ENCODE peak calls at places on chromosomes 2 and 18, in ten cellular contexts. A, P, Z, D, X, O, R, E, H and Y are unnamed samples.

GRCh38 chr2:3312576-3313345 is 64.9 kb downstream of the EIPR1 start:
- DNase-seq in A (no peak), P (no peak), Z (no peak), D (no peak), X (no peak), O (no peak), R (no peak), E (no peak), H (no peak), Y (no peak)

GRCh38 chr2:144322379-144322778 is 197.5 kb downstream of the ZEB2 start:
- DNase-seq in A (no peak), P (no peak), Z (no peak), D (no peak), X (no peak), O (peak; percentile 89), R (no peak), E (no peak), H (no peak), Y (no peak)

GRCh38 chr2:239946570-239947311 is 78.4 kb downstream of the NDUFA10 start:
- DNase-seq in A (no peak), P (peak; percentile 42), Z (no peak), D (no peak), X (peak; percentile 37), O (no peak), R (peak; percentile 6), E (peak; percentile 21), H (no peak), Y (no peak)

GRCh38 chr2:142220901-142221300 is 90.1 kb upstream of the LRP1B start:
- DNase-seq in A (no peak), P (no peak), Z (no peak), D (no peak), X (no peak), O (peak; percentile 24), R (no peak), E (no peak), H (no peak), Y (no peak)

GRCh38 chr2:48508461-48509124 is 21.4 kb upstream of the STON1 start:
- DNase-seq in A (peak; percentile 72), P (no peak), Z (no peak), D (peak; percentile 75), X (no peak), O (peak; percentile 83), R (no peak), E (no peak), H (no peak), Y (no peak)

GRCh38 chr2:97005353-97005752 is 19.0 kb upstream of the FAM178B start:
- DNase-seq in A (peak; percentile 51), P (no peak), Z (no peak), D (no peak), X (no peak), O (no peak), R (no peak), E (no peak), H (no peak), Y (no peak)

GRCh38 chr2:230520061-230520874 is 104.3 kb downstream of the SP100 start:
- DNase-seq in A (no peak), P (peak; percentile 79), Z (no peak), D (no peak), X (no peak), O (no peak), R (no peak), E (no peak), H (no peak), Y (no peak)

GRCh38 chr18:74775239-74775638 is 177.6 kb downstream of the ZNF407 start:
- DNase-seq in A (no peak), P (no peak), Z (no peak), D (peak; percentile 98), X (no peak), O (peak; percentile 71), R (no peak), E (no peak), H (no peak), Y (no peak)

GRCh38 chr2:47035615-47036488 is 119.3 kb downstream of the STPG4 start:
- DNase-seq in A (no peak), P (no peak), Z (no peak), D (no peak), X (no peak), O (no peak), R (no peak), E (no peak), H (no peak), Y (no peak)

GRCh38 chr2:47037678-47038077 is 117.4 kb downstream of the STPG4 start:
- DNase-seq in A (no peak), P (no peak), Z (no peak), D (no peak), X (no peak), O (no peak), R (no peak), E (no peak), H (no peak), Y (no peak)

GRCh38 chr2:47038656-47039501 is 116.2 kb downstream of the STPG4 start:
- DNase-seq in A (no peak), P (no peak), Z (no peak), D (no peak), X (no peak), O (no peak), R (no peak), E (no peak), H (no peak), Y (no peak)

GRCh38 chr2:47034973-47035609 is 119.5 kb upstream of the MCFD2 start:
- DNase-seq in A (peak; percentile 57), P (peak; percentile 73), Z (no peak), D (no peak), X (no peak), O (no peak), R (no peak), E (peak; percentile 85), H (peak; percentile 54), Y (no peak)

DNA sequence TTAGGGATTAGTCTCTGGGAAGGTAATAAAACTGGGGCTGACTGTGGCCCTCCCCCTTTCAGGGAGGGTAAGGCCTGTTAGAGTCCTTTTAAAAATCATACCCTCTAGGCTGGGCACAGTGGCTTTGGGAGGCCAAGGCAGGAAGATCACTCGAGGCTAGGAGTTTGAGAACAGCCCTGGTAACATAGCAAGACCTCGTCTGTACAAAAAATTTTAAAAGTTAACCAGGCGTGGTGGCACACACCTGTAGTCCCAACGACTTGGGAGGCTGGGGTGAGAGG is 118.7 kb downstream of the STPG4 start:
- DNase-seq in A (no peak), P (no peak), Z (no peak), D (no peak), X (no peak), O (no peak), R (no peak), E (no peak), H (no peak), Y (no peak)
- H3K4me1 ChIP-seq in A (peaks cover 20% of the 10 kb centered on the region), P (peaks cover 4% of the 10 kb centered on the region), Z (peaks cover 89% of the 10 kb centered on the region), D (peaks cover 57% of the 10 kb centered on the region), X (peaks cover 48% of the 10 kb centered on the region), O (peaks cover 46% of the 10 kb centered on the region), R (peaks cover 26% of the 10 kb centered on the region), E (no peaks in the 10 kb centered on the region), H (peaks cover 85% of the 10 kb centered on the region), Y (peaks cover 70% of the 10 kb centered on the region)

DNA sequence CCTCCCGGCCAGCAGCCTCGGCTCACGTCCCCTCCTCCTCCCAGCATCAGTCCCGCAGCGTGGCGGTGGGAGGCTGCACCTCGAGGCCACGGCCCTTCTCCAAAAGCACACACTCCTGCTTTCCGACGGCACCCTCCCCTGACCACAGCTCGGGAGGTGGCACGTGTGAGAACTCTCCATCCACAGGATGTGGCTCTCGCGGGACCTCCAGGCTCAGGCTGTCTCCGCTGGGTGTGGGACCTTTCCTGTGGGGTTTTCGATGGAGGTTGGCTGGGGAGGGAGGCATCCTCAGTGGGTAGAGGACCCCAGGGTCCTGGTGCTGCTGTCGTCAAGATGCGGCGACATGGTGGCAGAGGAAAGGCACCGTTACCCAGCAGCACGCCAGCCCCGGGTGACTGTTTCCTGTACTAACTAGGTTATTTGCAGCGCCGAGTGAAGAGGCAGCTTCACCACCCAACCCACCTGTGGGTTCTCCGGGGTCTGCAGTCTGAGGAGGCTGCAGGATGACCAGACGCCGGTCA is 42.8 kb upstream of the KCNG2 start:
- DNase-seq in A (no peak), P (no peak), Z (no peak), D (no peak), X (peak; percentile 39), O (no peak), R (no peak), E (peak; percentile 21), H (no peak), Y (no peak)
- H3K4me1 ChIP-seq in A (no peaks in the 10 kb centered on the region), P (no peaks in the 10 kb centered on the region), Z (no peaks in the 10 kb centered on the region), D (no peaks in the 10 kb centered on the region), X (no peaks in the 10 kb centered on the region), O (no peaks in the 10 kb centered on the region), R (no peaks in the 10 kb centered on the region), E (no peaks in the 10 kb centered on the region), H (no peaks in the 10 kb centered on the region), Y (no peaks in the 10 kb centered on the region)

GRCh38 chr2:215418064-215418963 is 17.6 kb downstream of the FN1 start:
- DNase-seq in A (no peak), P (no peak), Z (no peak), D (no peak), X (no peak), O (no peak), R (no peak), E (no peak), H (no peak), Y (no peak)

GRCh38 chr2:215415820-215416613 is 19.9 kb downstream of the FN1 start:
- DNase-seq in A (no peak), P (no peak), Z (no peak), D (no peak), X (no peak), O (no peak), R (no peak), E (no peak), H (no peak), Y (no peak)

GRCh38 chr2:215419113-215419512 is 16.8 kb downstream of the FN1 start:
- DNase-seq in A (no peak), P (no peak), Z (no peak), D (no peak), X (no peak), O (no peak), R (no peak), E (no peak), H (no peak), Y (no peak)

GRCh38 chr2:215416656-215417055 is 19.2 kb downstream of the FN1 start:
- DNase-seq in A (no peak), P (no peak), Z (no peak), D (no peak), X (no peak), O (no peak), R (no peak), E (no peak), H (no peak), Y (no peak)

DNA sequence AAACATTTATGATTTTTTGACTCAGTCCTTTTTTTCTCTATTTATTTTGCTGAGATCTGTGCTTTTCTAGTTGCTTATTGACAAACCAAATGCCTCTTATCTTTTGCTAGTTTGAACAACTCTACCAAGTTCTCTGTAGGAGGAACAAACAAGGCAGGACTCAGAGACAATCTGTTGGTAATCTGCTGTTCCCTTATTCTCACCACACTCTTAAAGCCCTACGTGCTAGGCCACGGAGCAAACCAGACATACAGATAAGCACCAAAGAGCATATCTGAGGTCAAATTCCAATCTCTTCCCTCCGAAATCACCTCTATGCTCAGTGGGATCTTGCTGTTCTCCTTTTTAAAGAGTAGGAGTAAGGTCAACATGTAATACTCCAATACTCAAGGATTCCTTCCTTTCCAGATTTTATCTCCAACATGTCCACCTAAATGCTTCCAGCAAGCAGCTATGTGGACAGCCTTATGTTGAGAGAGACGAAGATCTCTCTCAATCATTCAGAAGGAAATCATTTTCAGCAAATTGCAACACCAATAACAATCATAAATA is 18.4 kb downstream of the FN1 start:
- DNase-seq in A (no peak), P (no peak), Z (no peak), D (no peak), X (no peak), O (no peak), R (no peak), E (no peak), H (no peak), Y (no peak)
- H3K4me1 ChIP-seq in A (no peaks in the 10 kb centered on the region), P (no peaks in the 10 kb centered on the region), Z (peaks cover 85% of the 10 kb centered on the region), D (peaks cover 17% of the 10 kb centered on the region), X (peaks cover 30% of the 10 kb centered on the region), O (peaks cover 80% of the 10 kb centered on the region), R (peaks cover 4% of the 10 kb centered on the region), E (peaks cover 6% of the 10 kb centered on the region), H (no peaks in the 10 kb centered on the region), Y (no peaks in the 10 kb centered on the region)

GRCh38 chr18:13572148-13572547 is 154.2 kb downstream of the FAM210A start:
- DNase-seq in A (no peak), P (no peak), Z (no peak), D (no peak), X (no peak), O (no peak), R (no peak), E (no peak), H (no peak), Y (peak; percentile 20)
- H3K4me1 ChIP-seq in A (no peaks in the 10 kb centered on the region), P (no peaks in the 10 kb centered on the region), Z (peaks cover 8% of the 10 kb centered on the region), D (no peaks in the 10 kb centered on the region), X (no peaks in the 10 kb centered on the region), O (peaks cover 21% of the 10 kb centered on the region), R (no peaks in the 10 kb centered on the region), E (no peaks in the 10 kb centered on the region), H (no peaks in the 10 kb centered on the region), Y (peaks cover 34% of the 10 kb centered on the region)